ENCODE peak calls at places on chromosomes 12 and 14, in four cellular contexts. N, G, T and I are unnamed samples.
A peak's percentile ranks its signal among the peaks of the same experiment; 100 is the strongest.

GRCh38 chr14:104792945-104793702 is 2.4 kb downstream of the AKT1 start:
- DNase-seq in N (no peak), G (no peak), T (no peak), I (no peak)

GRCh38 chr12:106429636-106430035 is 72.1 kb downstream of the POLR3B start:
- DNase-seq in N (no peak), G (no peak), T (no peak), I (no peak)

GRCh38 chr14:34872822-34873590 is 2.2 kb downstream of the BAZ1A start:
- DNase-seq in N (no peak), G (no peak), T (peak; percentile 23), I (no peak)

GRCh38 chr12:94725375-94726168 is 75.2 kb upstream of the TMCC3 start:
- DNase-seq in N (no peak), G (no peak), T (peak; percentile 47), I (no peak)

GRCh38 chr12:12176402-12176801 is 90.4 kb downstream of the LRP6 start:
- DNase-seq in N (no peak), G (no peak), T (no peak), I (no peak)

GRCh38 chr12:10184261-10184843 is 5.5 kb downstream of the TMEM52B start:
- DNase-seq in N (no peak), G (no peak), T (no peak), I (no peak)

GRCh38 chr14:64450255-64450654 is 15.0 kb upstream of the AKAP5 start:
- DNase-seq in N (no peak), G (no peak), T (peak; percentile 75), I (no peak)

GRCh38 chr14:97233319-97233980 is 436.3 kb downstream of the VRK1 start:
- DNase-seq in N (no peak), G (no peak), T (no peak), I (no peak)

GRCh38 chr12:95116341-95116740 is 42.9 kb upstream of the NR2C1 start:
- DNase-seq in N (no peak), G (no peak), T (no peak), I (no peak)

GRCh38 chr12:8655421-8655820 is 7.2 kb downstream of the MFAP5 start:
- DNase-seq in N (no peak), G (no peak), T (no peak), I (no peak)

GRCh38 chr14:89621791-89622638 is 205.0 kb upstream of the FOXN3 start:
- DNase-seq in N (no peak), G (no peak), T (no peak), I (no peak)

GRCh38 chr12:55063291-55063690 is 43.5 kb downstream of the NEUROD4 start:
- DNase-seq in N (no peak), G (no peak), T (no peak), I (no peak)

GRCh38 chr12:25997401-25997973 is 39.0 kb downstream of the RASSF8 start:
- DNase-seq in N (no peak), G (no peak), T (no peak), I (no peak)

GRCh38 chr12:127389923-127390322 is 877.0 kb upstream of the TMEM132C start:
- DNase-seq in N (no peak), G (no peak), T (no peak), I (no peak)

GRCh38 chr12:76999157-76999556 is 66.2 kb downstream of the E2F7 start:
- DNase-seq in N (no peak), G (no peak), T (no peak), I (no peak)

GRCh38 chr14:40221428-40221827 is 789.2 kb upstream of the FBXO33 start:
- DNase-seq in N (no peak), G (no peak), T (no peak), I (no peak)

GRCh38 chr12:3202734-3203446 is 125.7 kb downstream of the TSPAN9 start:
- DNase-seq in N (peak; percentile 11), G (no peak), T (peak; percentile 81), I (peak; percentile 21)

GRCh38 chr12:32618115-32618514 is 61.0 kb upstream of the DNM1L start:
- DNase-seq in N (no peak), G (no peak), T (no peak), I (no peak)

GRCh38 chr14:96564389-96564788 is 62.2 kb downstream of the PAPOLA start:
- DNase-seq in N (no peak), G (no peak), T (no peak), I (no peak)

GRCh38 chr14:71001742-71002141 is 94.5 kb downstream of the PCNX1 start:
- DNase-seq in N (no peak), G (no peak), T (no peak), I (no peak)

GRCh38 chr12:2160043-2160442 is 107.3 kb downstream of the CACNA1C start:
- DNase-seq in N (no peak), G (no peak), T (no peak), I (no peak)

GRCh38 chr14:36655963-36656768 is 5.5 kb upstream of the PAX9 start:
- DNase-seq in N (no peak), G (no peak), T (peak; percentile 38), I (no peak)

GRCh38 chr12:14884458-14884878 is 1.2 kb downstream of the MGP start:
- DNase-seq in N (peak; percentile 68), G (peak; percentile 13), T (peak; percentile 8), I (peak; percentile 53)

GRCh38 chr12:99983721-99984258 is 946 bp downstream of the ANKS1B start:
- DNase-seq in N (no peak), G (no peak), T (no peak), I (no peak)

GRCh38 chr12:79275631-79276030 is 411.1 kb downstream of the SYT1 start:
- DNase-seq in N (no peak), G (no peak), T (no peak), I (no peak)

GRCh38 chr12:32489070-32489469 is 89.7 kb downstream of the FGD4 start:
- DNase-seq in N (no peak), G (no peak), T (no peak), I (no peak)

GRCh38 chr14:41817626-41818025 is 210.9 kb downstream of the LRFN5 start:
- DNase-seq in N (no peak), G (no peak), T (no peak), I (no peak)

GRCh38 chr12:28770329-28770728 is 378.7 kb upstream of the FAR2 start:
- DNase-seq in N (no peak), G (no peak), T (no peak), I (no peak)

GRCh38 chr12:109020750-109021380 is at the start of gene SVOP:
- DNase-seq in N (peak; percentile 1), G (peak; percentile 45), T (peak; percentile 47), I (peak; percentile 3)